ENCODE peak calls at places on chromosomes 4 and X, in four cellular contexts. A, Y, Q and F are unnamed samples.

GRCh38 chrX:10156199-10157031 is at the start of gene CLCN4:
- DNase-seq in Y (peak; percentile 10), A (peak; percentile 61), Q (peak; percentile 25), F (peak; percentile 71)

GRCh38 chr4:88659061-88659889 is 38.4 kb downstream of the NAP1L5 start:
- DNase-seq in Q (peak; percentile 81), Y (peak; percentile 35), A (peak; percentile 87), F (peak; percentile 46)

GRCh38 chr4:9924750-9925149 is 96.5 kb downstream of the SLC2A9 start:
- DNase-seq in A (peak; percentile 35), Y (no peak), Q (no peak), F (no peak)

GRCh38 chrX:107135076-107135964 is 16.7 kb upstream of the RBM41 start:
- DNase-seq in Y (peak; percentile 78), Q (peak; percentile 74), A (peak; percentile 67), F (no peak)

GRCh38 chr4:12949719-12950118 is 534.4 kb downstream of the RAB28 start:
- DNase-seq in Q (no peak), Y (no peak), A (no peak), F (no peak)

GRCh38 chrX:11541510-11541909 is 124.2 kb downstream of the ARHGAP6 start:
- DNase-seq in A (no peak), Y (no peak), Q (peak; percentile 33), F (no peak)

GRCh38 chrX:53089224-53089842 is 4.6 kb upstream of the KANTR start:
- DNase-seq in Y (peak; percentile 34), A (peak; percentile 76), Q (peak; percentile 67), F (no peak)

GRCh38 chrX:81121513-81122363 is 80.0 kb downstream of the HMGN5 start:
- DNase-seq in Y (peak; percentile 86), A (peak; percentile 88), Q (peak; percentile 95), F (peak; percentile 89)

GRCh38 chr4:185573651-185574199 is 38.4 kb upstream of the PDLIM3 start:
- DNase-seq in A (peak; percentile 80), Y (peak; percentile 91), Q (peak; percentile 66), F (no peak)

DNA sequence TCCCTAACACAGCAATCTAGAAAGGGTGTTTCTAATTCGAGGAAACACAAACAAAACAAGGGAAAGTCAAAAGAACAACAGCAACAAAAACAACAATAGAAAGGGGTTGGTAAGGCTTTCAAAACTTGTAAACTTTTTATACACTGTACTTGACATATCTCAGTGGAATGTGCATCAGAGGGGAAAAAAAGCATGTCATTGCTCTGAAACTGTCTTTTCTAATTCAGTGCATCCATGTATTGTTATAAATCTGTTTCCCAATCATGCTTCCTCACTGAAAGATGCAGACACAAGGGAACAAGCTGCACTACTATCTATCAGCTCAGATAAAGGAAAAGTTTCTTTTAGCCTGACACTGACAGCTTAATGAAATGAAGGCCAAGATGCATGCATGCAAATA is 44.1 kb upstream of the PCDH18 start:
- DNase-seq in Q (no peak), A (peak; percentile 20), Y (no peak), F (no peak)
- H3K27ac ChIP-seq in Q (no peak overlapping the region), A (no peak overlapping the region), Y (no peak overlapping the region), F (no peak overlapping the region)

GRCh38 chr4:8209176-8209874 is 10.2 kb downstream of the SH3TC1 start:
- DNase-seq in Y (no peak), Q (no peak), A (no peak), F (peak; percentile 3)
- H3K27ac ChIP-seq in Y (no peak overlapping the region), Q (no peak overlapping the region), A (no peak overlapping the region), F (no peak overlapping the region)

DNA sequence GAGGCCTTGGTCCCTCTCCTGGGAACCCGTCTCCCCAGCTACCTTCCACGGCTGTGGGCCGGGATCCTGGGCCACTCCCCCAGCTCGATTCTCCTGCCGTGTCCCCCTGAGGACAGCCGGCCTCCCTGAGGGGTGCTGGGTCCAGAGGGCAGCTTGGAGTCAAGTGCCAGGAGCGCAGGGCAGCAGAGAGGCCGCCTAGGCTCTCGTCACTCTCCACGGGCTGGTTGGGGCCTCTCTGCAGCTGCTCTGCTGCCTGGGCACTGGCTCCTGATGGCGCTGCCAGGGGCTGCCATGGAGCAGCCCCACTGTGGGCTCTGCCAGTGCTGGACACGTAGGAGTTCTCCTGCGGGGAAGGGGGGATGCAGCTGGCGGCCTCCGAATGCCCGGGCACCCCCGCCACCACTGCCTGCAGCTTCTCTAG is 6.7 kb downstream of the IRAK1 start:
- DNase-seq in Y (no peak), Q (no peak), A (no peak), F (no peak)
- H3K27ac ChIP-seq in Y (no peak overlapping the region), Q (no peak overlapping the region), A (no peak overlapping the region), F (no peak overlapping the region)

GRCh38 chr4:168848977-168849687 is 160.9 kb downstream of the CBR4 start:
- DNase-seq in Y (no peak), Q (no peak), A (peak; percentile 32), F (no peak)
- H3K27ac ChIP-seq in Y (no peak overlapping the region), Q (peak overlapping the region; percentile 83), A (no peak overlapping the region), F (peak overlapping the region; percentile 80)

DNA sequence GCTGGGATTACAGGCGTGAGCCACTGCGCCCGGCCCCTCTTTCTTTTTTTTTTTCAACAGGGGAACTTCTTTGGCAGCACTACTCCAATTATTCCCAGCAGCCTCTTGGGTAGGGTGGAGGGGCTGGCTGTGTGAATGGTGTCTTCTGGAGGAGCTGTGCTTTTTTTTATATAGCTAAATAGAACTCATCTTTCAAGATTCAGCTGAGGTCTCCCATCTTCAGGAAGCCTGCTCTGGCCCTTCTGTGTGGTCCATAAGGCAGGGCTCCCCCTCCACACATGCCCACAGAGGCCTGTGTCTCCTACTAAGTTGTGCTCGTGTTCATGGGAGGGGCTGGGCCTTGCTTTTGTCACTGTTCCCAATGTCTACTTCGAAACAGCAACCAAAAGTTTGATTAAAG is 116.8 kb downstream of the AFAP1 start:
- DNase-seq in A (peak; percentile 43), Q (no peak), Y (no peak), F (no peak)
- H3K27ac ChIP-seq in A (peak overlapping the region; percentile 80), Q (peak overlapping the region; percentile 68), Y (no peak overlapping the region), F (peak overlapping the region; percentile 82)

GRCh38 chr4:167903291-167903721 is 189.0 kb upstream of the ANXA10 start:
- DNase-seq in Y (no peak), A (peak; percentile 70), Q (peak; percentile 73), F (no peak)
- H3K27ac ChIP-seq in Y (no peak overlapping the region), A (peak overlapping the region; percentile 46), Q (peak overlapping the region; percentile 44), F (no peak overlapping the region)

GRCh38 chr4:72112514-72113156 is 80.8 kb downstream of the NPFFR2 start:
- DNase-seq in A (peak; percentile 70), Y (peak; percentile 39), Q (peak; percentile 58), F (no peak)
- H3K27ac ChIP-seq in A (no peak overlapping the region), Y (no peak overlapping the region), Q (no peak overlapping the region), F (no peak overlapping the region)

GRCh38 chr4:4995866-4996265 is 23.4 kb downstream of the CYTL1 start:
- DNase-seq in Q (no peak), A (peak; percentile 31), Y (no peak), F (no peak)
- H3K27ac ChIP-seq in Q (no peak overlapping the region), A (no peak overlapping the region), Y (no peak overlapping the region), F (no peak overlapping the region)

GRCh38 chrX:136122207-136122606 is 25.1 kb upstream of the FHL1 start:
- DNase-seq in Y (no peak), Q (no peak), A (no peak), F (no peak)

GRCh38 chrX:136125106-136125505 is 22.2 kb upstream of the FHL1 start:
- DNase-seq in Q (no peak), A (no peak), Y (no peak), F (no peak)

GRCh38 chrX:136126892-136127406 is 20.4 kb upstream of the FHL1 start:
- DNase-seq in A (peak; percentile 65), Y (no peak), Q (peak; percentile 26), F (no peak)

GRCh38 chrX:136128743-136129142 is 18.6 kb upstream of the FHL1 start:
- DNase-seq in Y (no peak), Q (no peak), A (no peak), F (no peak)

DNA sequence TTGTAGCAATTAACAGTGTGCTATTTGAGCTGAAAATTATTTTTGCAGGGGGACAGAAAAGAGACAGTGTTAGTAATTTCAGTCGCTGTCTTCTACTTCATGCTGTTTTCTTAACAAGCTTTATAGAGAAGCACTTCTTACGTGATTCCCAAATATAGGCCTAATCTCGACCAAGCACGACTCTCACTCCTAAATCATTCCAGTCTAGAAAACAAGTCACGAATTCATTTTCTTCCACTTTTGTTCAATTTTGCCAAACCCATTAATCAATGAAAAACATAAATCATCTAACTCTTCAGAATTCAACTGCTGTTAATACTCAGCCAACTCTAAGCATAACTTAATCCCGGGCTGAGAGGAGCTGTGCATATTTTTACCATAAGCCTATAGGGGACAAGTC is 21.0 kb upstream of the FHL1 start:
- DNase-seq in A (no peak), Y (no peak), Q (no peak), F (no peak)
- H3K27ac ChIP-seq in A (no peak overlapping the region), Y (no peak overlapping the region), Q (no peak overlapping the region), F (peak overlapping the region; percentile 81)

GRCh38 chr4:151400343-151400742 is 8.6 kb upstream of the FHIP1A start:
- DNase-seq in A (no peak), Q (no peak), Y (no peak), F (no peak)

GRCh38 chr4:151401739-151402138 is 7.2 kb upstream of the FHIP1A start:
- DNase-seq in Q (no peak), A (no peak), Y (no peak), F (no peak)

DNA sequence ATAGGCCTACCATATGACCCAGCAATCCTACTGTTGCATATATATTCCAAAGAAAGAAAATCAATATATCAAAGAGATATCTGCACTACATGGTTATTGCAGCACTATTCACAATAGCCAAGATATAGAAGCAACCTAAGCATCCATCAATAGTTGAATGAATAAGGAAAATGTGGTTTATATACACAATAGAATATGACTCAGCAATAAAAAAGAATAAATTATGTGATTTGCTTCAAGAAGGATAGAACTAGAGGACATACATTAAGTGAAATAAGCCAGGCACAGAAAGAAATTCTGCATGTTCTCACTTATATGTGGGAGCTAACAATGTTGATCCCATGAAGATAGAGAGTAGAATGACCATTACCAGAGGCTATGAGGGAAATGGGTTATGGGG is 13.1 kb upstream of the FHIP1A start:
- DNase-seq in Y (no peak), Q (no peak), A (no peak), F (no peak)
- H3K27ac ChIP-seq in Y (no peak overlapping the region), Q (no peak overlapping the region), A (no peak overlapping the region), F (no peak overlapping the region)